ENCODE peak calls at places on chromosomes 12 and 14, in six cellular contexts. One of them, this sample, is unnamed.

GRCh38 chr12:131137836-131138637 is 184.3 kb downstream of the ADGRD1 start:
- DNase-seq in aorta: no peak
- DNase-seq in AG09319: no peak
- DNase-seq in iPS DF 6.9: no peak
- DNase-seq in NCI-H774: no peak
- DNase-seq in SK-N-SH: peak
- DNase-seq in this sample: no peak

GRCh38 chr14:69643430-69644200 is 32.2 kb downstream of the SUSD6 start:
- DNase-seq in aorta: no peak
- DNase-seq in iPS DF 6.9: no peak
- DNase-seq in SK-N-SH: no peak
- DNase-seq in NCI-H774: peak
- DNase-seq in AG09319: no peak
- DNase-seq in this sample: peak

GRCh38 chr14:32469388-32470160 is 140.5 kb downstream of the AKAP6 start:
- DNase-seq in NCI-H774: peak
- DNase-seq in AG09319: peak
- DNase-seq in aorta: no peak
- DNase-seq in iPS DF 6.9: no peak
- DNase-seq in SK-N-SH: no peak
- DNase-seq in this sample: peak

GRCh38 chr14:95479494-95479893 is 37.0 kb downstream of the SYNE3 start:
- DNase-seq in NCI-H774: no peak
- DNase-seq in iPS DF 6.9: no peak
- DNase-seq in SK-N-SH: no peak
- DNase-seq in aorta: no peak
- DNase-seq in AG09319: no peak
- DNase-seq in this sample: no peak

GRCh38 chr14:30620178-30620577 is 1.9 kb upstream of the SCFD1 start:
- DNase-seq in iPS DF 6.9: no peak
- DNase-seq in AG09319: no peak
- DNase-seq in aorta: no peak
- DNase-seq in NCI-H774: no peak
- DNase-seq in SK-N-SH: no peak
- DNase-seq in this sample: no peak

GRCh38 chr12:117114784-117115183 is 15.6 kb upstream of the TESC start:
- DNase-seq in AG09319: no peak
- DNase-seq in SK-N-SH: no peak
- DNase-seq in NCI-H774: no peak
- DNase-seq in aorta: no peak
- DNase-seq in iPS DF 6.9: no peak
- DNase-seq in this sample: no peak

GRCh38 chr12:47903927-47904646 is 707 bp downstream of the VDR start:
- DNase-seq in aorta: peak
- DNase-seq in NCI-H774: no peak
- DNase-seq in iPS DF 6.9: no peak
- DNase-seq in SK-N-SH: no peak
- DNase-seq in AG09319: peak
- DNase-seq in this sample: no peak

GRCh38 chr14:75069811-75070145 is 337 bp downstream of the ZC2HC1C start:
- DNase-seq in iPS DF 6.9: no peak
- DNase-seq in aorta: no peak
- DNase-seq in NCI-H774: no peak
- DNase-seq in SK-N-SH: no peak
- DNase-seq in AG09319: no peak
- DNase-seq in this sample: peak

GRCh38 chr14:54194501-54194900 is 202.3 kb upstream of the CDKN3 start:
- DNase-seq in NCI-H774: no peak
- DNase-seq in SK-N-SH: no peak
- DNase-seq in aorta: no peak
- DNase-seq in AG09319: no peak
- DNase-seq in iPS DF 6.9: no peak
- DNase-seq in this sample: no peak

GRCh38 chr12:52200783-52201519 is 9.1 kb upstream of the KRT80 start:
- DNase-seq in NCI-H774: no peak
- DNase-seq in aorta: peak
- DNase-seq in iPS DF 6.9: no peak
- DNase-seq in SK-N-SH: no peak
- DNase-seq in AG09319: no peak
- DNase-seq in this sample: no peak

GRCh38 chr12:64019654-64020053 is 175.2 kb downstream of the SRGAP1 start:
- DNase-seq in NCI-H774: no peak
- DNase-seq in AG09319: no peak
- DNase-seq in aorta: no peak
- DNase-seq in SK-N-SH: no peak
- DNase-seq in iPS DF 6.9: no peak
- DNase-seq in this sample: no peak

GRCh38 chr12:52804029-52804428 is 8.1 kb upstream of the KRT3 start:
- DNase-seq in iPS DF 6.9: no peak
- DNase-seq in AG09319: no peak
- DNase-seq in SK-N-SH: no peak
- DNase-seq in aorta: no peak
- DNase-seq in NCI-H774: no peak
- DNase-seq in this sample: no peak

GRCh38 chr12:109098142-109098652 is 800 bp downstream of the UNG start:
- DNase-seq in NCI-H774: no peak
- DNase-seq in AG09319: peak
- DNase-seq in iPS DF 6.9: no peak
- DNase-seq in SK-N-SH: no peak
- DNase-seq in aorta: peak
- DNase-seq in this sample: peak

GRCh38 chr12:130013771-130014484 is 110.1 kb upstream of the TMEM132D start:
- DNase-seq in NCI-H774: peak
- DNase-seq in AG09319: no peak
- DNase-seq in aorta: no peak
- DNase-seq in SK-N-SH: peak
- DNase-seq in iPS DF 6.9: peak
- DNase-seq in this sample: peak

GRCh38 chr14:105632010-105632409 is 105.6 kb downstream of the TMEM121 start:
- DNase-seq in iPS DF 6.9: no peak
- DNase-seq in AG09319: no peak
- DNase-seq in NCI-H774: no peak
- DNase-seq in SK-N-SH: no peak
- DNase-seq in aorta: no peak
- DNase-seq in this sample: no peak

GRCh38 chr14:104656014-104656714 is 33.3 kb upstream of the INF2 start:
- DNase-seq in iPS DF 6.9: no peak
- DNase-seq in NCI-H774: no peak
- DNase-seq in AG09319: no peak
- DNase-seq in SK-N-SH: peak
- DNase-seq in aorta: no peak
- DNase-seq in this sample: no peak

GRCh38 chr12:46364777-46365580 is 7.6 kb downstream of the SLC38A2 start:
- DNase-seq in AG09319: no peak
- DNase-seq in aorta: peak
- DNase-seq in iPS DF 6.9: no peak
- DNase-seq in NCI-H774: no peak
- DNase-seq in SK-N-SH: no peak
- DNase-seq in this sample: no peak

GRCh38 chr14:104935026-104935650 is 10.5 kb downstream of the PLD4 start:
- DNase-seq in SK-N-SH: no peak
- DNase-seq in AG09319: no peak
- DNase-seq in NCI-H774: no peak
- DNase-seq in aorta: no peak
- DNase-seq in iPS DF 6.9: no peak
- DNase-seq in this sample: no peak

GRCh38 chr12:28787151-28787550 is 361.9 kb upstream of the FAR2 start:
- DNase-seq in aorta: no peak
- DNase-seq in NCI-H774: no peak
- DNase-seq in SK-N-SH: no peak
- DNase-seq in AG09319: no peak
- DNase-seq in iPS DF 6.9: no peak
- DNase-seq in this sample: no peak

GRCh38 chr14:45364565-45364964 is 111.6 kb upstream of the MIS18BP1 start:
- DNase-seq in iPS DF 6.9: no peak
- DNase-seq in AG09319: no peak
- DNase-seq in SK-N-SH: no peak
- DNase-seq in NCI-H774: no peak
- DNase-seq in aorta: no peak
- DNase-seq in this sample: no peak